ENCODE peak calls at places on chromosomes 4 and X, in six cellular contexts. G is ovary, M is choroid plexus epithelial cell, N is lower lobe of right lung, J is hepatocyte, Y is gastrocnemius medialis. O is an unnamed sample.

GRCh38 chrX:133838761-133839676 is 146.4 kb downstream of the GPC3 start:
- DNase-seq in M (peak), Y (no peak), N (no peak), G (peak), J (peak), O (no peak)

GRCh38 chrX:150482537-150483217 is 85.7 kb upstream of the MTM1 start:
- DNase-seq in Y (no peak), J (peak), M (peak), G (no peak), N (no peak), O (peak)

GRCh38 chr4:147096667-147097604 is 151.3 kb upstream of the TTC29 start:
- DNase-seq in N (no peak), M (peak), G (no peak), Y (no peak), J (peak), O (no peak)

GRCh38 chrX:1425381-1425780 is 27.3 kb downstream of the ASMTL start:
- DNase-seq in Y (no peak), M (no peak), N (peak), J (no peak), G (no peak), O (no peak)

GRCh38 chr4:172311682-172312081 is 498.5 kb downstream of the GALNTL6 start:
- DNase-seq in N (no peak), Y (no peak), M (no peak), G (no peak), J (no peak), O (no peak)

GRCh38 chrX:64570204-64570603 is 175.0 kb upstream of the MTMR8 start:
- DNase-seq in Y (no peak), N (no peak), M (no peak), G (no peak), J (no peak), O (no peak)

GRCh38 chrX:134423606-134424005 is 36.4 kb upstream of the HPRT1 start:
- DNase-seq in Y (no peak), G (no peak), N (no peak), J (no peak), M (peak), O (no peak)

GRCh38 chr4:28842271-28842670 is 1877.9 kb upstream of the PCDH7 start:
- DNase-seq in N (no peak), Y (no peak), G (no peak), J (no peak), M (no peak), O (no peak)

GRCh38 chr4:38949416-38950051 is 81.9 kb downstream of the FAM114A1 start:
- DNase-seq in N (no peak), M (peak), G (no peak), Y (no peak), J (no peak), O (no peak)

GRCh38 chr4:52995341-52996030 is 133.4 kb downstream of the RASL11B start:
- DNase-seq in M (peak), J (no peak), Y (no peak), N (no peak), G (no peak), O (no peak)

GRCh38 chr4:101315786-101316185 is 31.5 kb downstream of the PPP3CA start:
- DNase-seq in G (no peak), M (no peak), Y (no peak), J (no peak), N (no peak), O (no peak)

GRCh38 chr4:185235480-185236154 is 26.2 kb downstream of the SNX25 start:
- DNase-seq in Y (no peak), N (no peak), M (peak), J (peak), G (no peak), O (no peak)

GRCh38 chr4:38696697-38697096 is 32.7 kb downstream of the KLF3 start:
- DNase-seq in Y (no peak), M (peak), J (no peak), G (no peak), N (no peak), O (no peak)

GRCh38 chr4:111066887-111067286 is 444.0 kb upstream of the PITX2 start:
- DNase-seq in G (no peak), M (peak), J (no peak), Y (no peak), N (no peak), O (no peak)

GRCh38 chrX:149829751-149830191 is 48.0 kb downstream of the MAGEA9 start:
- DNase-seq in N (no peak), J (no peak), Y (no peak), G (no peak), M (peak), O (no peak)

GRCh38 chrX:78950157-78950556 is 5.0 kb downstream of the P2RY10 start:
- DNase-seq in G (no peak), M (no peak), J (no peak), Y (no peak), N (no peak), O (no peak)

GRCh38 chr4:97239699-97239997 is 903.6 kb downstream of the STPG2 start:
- DNase-seq in Y (no peak), J (no peak), M (no peak), G (no peak), N (no peak), O (no peak)

GRCh38 chrX:129534816-129535578 is 5.1 kb upstream of the OCRL start:
- DNase-seq in Y (no peak), M (no peak), N (no peak), G (no peak), J (no peak), O (no peak)

GRCh38 chr4:114691865-114692264 is 93.3 kb downstream of the UGT8 start:
- DNase-seq in Y (no peak), M (no peak), N (no peak), G (no peak), J (no peak), O (no peak)

GRCh38 chrX:134244043-134244442 is 7.1 kb downstream of the CCDC160 start:
- DNase-seq in G (no peak), N (no peak), J (no peak), M (peak), Y (no peak), O (no peak)

GRCh38 chr4:26239796-26240195 is 81.0 kb upstream of the RBPJ start:
- DNase-seq in J (no peak), G (no peak), Y (no peak), M (no peak), N (no peak), O (no peak)

GRCh38 chr4:46254788-46255187 is 130.9 kb upstream of the GABRG1 start:
- DNase-seq in G (no peak), M (peak), J (no peak), Y (no peak), N (no peak), O (no peak)

GRCh38 chrX:132488819-132489255 is at the start of gene MBNL3:
- DNase-seq in J (peak), N (peak), M (peak), Y (peak), G (peak), O (no peak)

GRCh38 chrX:83469551-83469950 is 38.5 kb upstream of the POU3F4 start:
- DNase-seq in Y (no peak), J (peak), G (no peak), N (no peak), M (peak), O (no peak)

GRCh38 chr4:96974295-96974694 is 1134.4 kb downstream of the PDHA2 start:
- DNase-seq in G (no peak), M (no peak), Y (no peak), N (no peak), J (no peak), O (no peak)

GRCh38 chr4:8726344-8726851 is 133.8 kb downstream of the CPZ start:
- DNase-seq in M (no peak), Y (no peak), N (peak), G (no peak), J (no peak), O (peak)

DNA sequence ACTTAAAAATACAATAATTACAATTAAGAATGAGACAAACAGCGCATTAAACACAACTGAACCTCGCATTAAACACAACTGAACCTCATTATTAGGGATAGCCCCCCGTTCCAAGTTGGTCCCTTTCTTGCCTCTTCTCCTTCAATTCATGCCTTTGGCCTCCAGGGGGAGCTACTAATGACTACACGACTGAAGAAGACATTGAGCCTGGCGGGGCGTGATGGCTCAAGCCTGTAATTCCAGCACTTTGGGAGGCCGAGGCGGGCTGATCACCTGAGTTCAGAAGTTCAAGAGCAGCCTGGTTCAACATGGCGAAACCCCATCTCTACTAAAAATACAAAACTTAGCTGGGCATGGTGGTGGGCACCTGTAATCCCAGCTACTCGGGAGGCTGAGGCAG is 56.4 kb upstream of the NWD2 start:
- DNase-seq in Y (no peak), G (no peak), N (no peak), J (no peak), M (no peak), O (no peak)
- TF ChIP-seq CTCF in Y (no peak), G (no peak), N (no peak), J (peak), M (no peak), O (no peak)

DNA sequence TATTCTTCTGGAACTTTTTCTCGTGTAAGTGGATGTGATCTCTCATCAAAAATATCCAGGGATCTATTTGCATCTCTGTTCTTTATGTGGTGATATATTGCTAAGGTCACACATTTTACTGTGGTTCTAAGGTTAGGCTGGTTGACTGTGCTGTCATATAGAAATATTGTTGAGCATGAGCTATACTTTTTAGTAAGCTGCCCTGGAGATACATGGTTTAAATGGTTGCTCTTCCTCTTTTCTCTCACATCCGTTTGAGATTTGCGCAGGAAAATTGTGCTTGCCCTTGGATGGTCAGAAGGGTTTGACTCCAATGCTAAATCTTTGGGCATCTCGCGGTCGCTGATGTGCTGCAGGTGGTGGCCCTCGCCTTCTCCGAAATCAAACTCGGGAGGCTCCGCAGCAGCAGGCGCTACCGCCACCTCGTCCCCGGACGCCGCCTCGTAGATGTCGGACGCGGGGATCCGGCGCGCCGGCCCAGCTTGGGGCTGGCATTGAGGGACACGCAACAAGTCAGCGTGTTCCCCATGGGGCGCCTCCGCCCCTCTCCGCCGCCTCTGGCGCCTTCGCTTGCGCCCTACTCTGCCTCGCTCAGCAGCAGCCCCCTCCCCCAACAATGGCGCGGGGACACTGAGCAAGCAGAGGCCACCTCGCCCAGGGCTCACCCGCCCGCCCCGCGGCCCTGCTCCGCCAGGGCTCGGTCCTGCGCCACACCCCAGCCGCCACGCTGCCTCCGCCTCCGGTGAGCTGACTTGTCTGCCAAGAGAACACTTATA is 154.5 kb downstream of the MSN start:
- DNase-seq in J (no peak), N (peak), Y (no peak), M (no peak), G (no peak), O (no peak)
- H3K4me3 ChIP-seq in J (no peak), N (peak), Y (peak), M (no peak), G (peak), O (no peak)

DNA sequence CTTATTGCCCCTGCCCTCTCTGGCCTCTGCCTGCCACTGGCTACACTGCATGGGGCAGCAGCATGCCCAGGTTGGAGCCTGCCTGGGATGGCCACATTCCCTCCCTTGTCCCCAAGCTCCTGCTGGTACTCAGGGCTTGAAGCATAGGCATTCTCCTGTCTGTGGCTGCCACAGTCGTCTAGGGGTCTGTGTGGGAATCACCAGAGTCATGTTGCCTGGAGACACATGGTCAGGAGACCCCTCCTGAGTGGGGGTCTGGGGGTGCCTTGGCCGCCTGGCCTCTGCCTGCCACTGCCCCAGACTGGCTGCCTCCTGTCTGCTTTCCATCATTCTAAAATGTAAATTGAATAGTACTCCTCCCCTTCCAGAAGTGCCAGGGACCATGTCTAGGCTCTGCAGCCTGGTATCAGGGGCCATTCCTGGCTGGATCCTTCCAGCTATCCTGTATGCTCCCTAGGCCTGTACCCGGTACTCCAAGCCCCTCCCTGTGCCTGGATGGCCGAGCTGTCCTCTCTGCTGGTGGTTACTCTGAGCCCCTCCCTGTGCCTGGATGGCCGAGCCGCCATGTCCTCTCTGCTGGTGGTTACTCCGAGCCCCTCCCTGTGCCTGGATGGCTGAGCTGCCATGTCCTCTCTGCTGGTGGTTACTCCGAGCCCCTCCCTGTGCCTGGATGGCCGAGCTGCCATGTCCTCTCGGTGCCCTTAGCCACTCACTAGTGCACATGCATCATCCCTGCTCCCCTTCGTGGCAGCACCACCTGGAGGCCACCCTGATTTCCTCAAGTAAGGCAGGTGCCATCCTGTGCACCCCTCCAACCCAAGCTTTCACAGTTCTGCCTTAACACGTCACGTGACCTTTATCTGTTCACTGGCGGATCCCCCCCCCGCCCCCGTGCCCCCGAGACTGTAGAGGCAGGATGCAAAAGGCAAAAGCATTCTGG is 5.5 kb upstream of the NKX1-1 start:
- DNase-seq in J (no peak), Y (no peak), N (peak), M (no peak), G (no peak), O (peak)
- TF ChIP-seq CTCF in J (no peak), Y (no peak), N (no peak), M (no peak), G (no peak), O (no peak)

DNA sequence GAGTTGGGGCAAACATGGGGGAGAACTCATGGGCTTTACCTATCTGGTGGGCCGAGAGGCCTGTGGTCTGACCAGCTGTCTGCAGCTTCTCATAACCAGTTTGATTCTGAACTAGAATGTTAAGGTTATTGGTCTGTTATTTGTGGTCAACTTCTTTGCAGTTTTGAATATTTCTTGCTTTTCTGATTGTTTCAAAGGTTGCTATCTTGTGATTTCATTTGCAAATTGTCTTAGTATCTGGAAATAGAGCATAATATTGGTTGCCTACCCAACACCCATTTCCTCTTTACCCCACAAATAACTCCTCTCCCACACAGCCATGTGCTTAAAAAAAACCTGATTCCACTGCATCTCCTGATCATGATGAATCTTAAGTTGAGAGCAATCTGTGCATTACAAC is 39.1 kb upstream of the BMP2K start:
- DNase-seq in G (no peak), N (no peak), M (no peak), J (no peak), Y (no peak), O (no peak)
- H3K4me3 ChIP-seq in G (no peak), N (no peak), M (no peak), J (no peak), Y (no peak), O (no peak)

GRCh38 chr4:1368421-1369090 is 21.5 kb downstream of the UVSSA start:
- DNase-seq in Y (no peak), M (no peak), G (no peak), N (peak), J (no peak), O (no peak)
- TF ChIP-seq CTCF in Y (no peak), M (no peak), G (no peak), N (no peak), J (no peak), O (no peak)

DNA sequence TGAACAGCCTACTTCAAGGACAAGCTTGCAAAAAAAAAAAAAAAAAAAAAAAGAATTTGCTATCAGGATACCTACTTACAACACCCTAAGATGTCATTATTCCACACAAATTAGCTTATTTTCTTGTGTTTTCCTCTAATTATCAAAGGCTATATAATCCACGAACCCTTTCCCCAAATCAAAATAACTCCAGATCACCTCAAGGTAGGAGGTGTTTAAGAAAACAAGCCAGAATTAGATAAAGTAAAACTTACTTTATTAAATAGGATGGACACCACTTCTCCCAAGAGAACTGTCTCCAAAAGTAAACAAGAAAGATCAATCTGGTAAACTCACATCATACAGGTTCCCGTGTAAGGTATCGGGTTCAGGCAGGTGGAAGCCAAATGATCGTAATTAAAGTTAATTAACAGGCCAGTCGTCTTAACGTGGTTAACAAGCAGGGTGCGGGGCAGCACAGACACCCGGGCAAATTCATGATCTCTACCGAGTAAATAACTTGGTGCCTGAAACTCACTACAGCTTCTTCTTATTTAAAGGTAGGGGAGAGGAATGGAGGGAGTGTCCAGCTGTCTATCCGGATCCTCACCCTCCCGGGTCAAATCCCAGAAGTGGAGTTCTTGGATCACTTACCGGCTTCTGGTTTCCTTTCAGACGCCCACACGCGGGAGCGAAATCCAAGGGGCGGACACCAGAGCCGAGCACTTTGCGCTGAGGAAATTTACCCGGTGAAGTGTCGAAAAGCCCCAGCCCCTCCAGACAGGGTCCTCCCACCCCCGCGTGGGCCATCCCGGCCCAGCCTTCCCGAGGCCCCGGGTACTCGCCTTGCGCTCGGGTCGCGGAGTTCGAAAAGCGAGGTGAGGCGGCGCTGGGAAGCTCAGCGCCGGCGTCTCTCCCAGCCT is 708 bp downstream of the ARAP2 start:
- DNase-seq in J (peak), G (no peak), Y (no peak), N (peak), M (peak), O (peak)
- H3K4me3 ChIP-seq in J (peak), G (peak), Y (peak), N (peak), M (peak), O (peak)

GRCh38 chr4:186932196-186932595 is 208.5 kb upstream of the FAT1 start:
- DNase-seq in Y (no peak), M (no peak), N (no peak), J (no peak), G (no peak), O (no peak)

GRCh38 chr4:186931519-186931918 is 207.9 kb upstream of the FAT1 start:
- DNase-seq in M (peak), J (no peak), Y (no peak), N (no peak), G (no peak), O (no peak)

GRCh38 chr4:186930024-186930423 is 206.4 kb upstream of the FAT1 start:
- DNase-seq in J (no peak), N (no peak), M (no peak), G (no peak), Y (no peak), O (no peak)

GRCh38 chr4:186924723-186925122 is 201.1 kb upstream of the FAT1 start:
- DNase-seq in Y (no peak), M (no peak), N (no peak), G (no peak), J (no peak), O (no peak)

DNA sequence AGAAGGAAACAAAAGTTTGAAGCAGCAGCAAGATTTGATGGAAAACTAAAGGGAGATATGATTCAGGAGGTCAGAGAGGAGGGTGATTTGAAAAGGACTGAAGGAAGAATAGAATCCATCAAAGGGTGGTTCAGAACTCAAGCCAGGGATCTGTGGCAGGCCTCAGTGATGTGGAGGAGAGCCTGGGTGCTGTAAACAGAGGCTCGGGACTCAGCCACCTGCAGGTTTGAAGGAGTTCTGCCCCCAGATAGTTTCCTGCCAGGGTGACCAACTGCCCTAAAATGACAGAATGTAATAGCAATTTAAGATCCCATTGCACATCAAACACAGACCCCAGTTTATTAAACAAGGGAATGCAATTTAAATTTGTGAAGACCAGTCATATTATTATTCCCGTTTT is 204.0 kb upstream of the FAT1 start:
- DNase-seq in G (no peak), J (no peak), N (no peak), Y (no peak), M (no peak), O (no peak)
- TF ChIP-seq CTCF in G (no peak), J (no peak), N (no peak), Y (no peak), M (no peak), O (no peak)